ENCODE peak calls at places on chromosome 2, in seven cellular contexts. One of them, this sample, is unnamed.

GRCh38 chr2:215697496-215697895 is 261.6 kb upstream of the FN1 start:
- DNase-seq in GM12878: no peak
- DNase-seq in HepG2: no peak
- DNase-seq in K562: no peak
- DNase-seq in HCT116: no peak
- DNase-seq in SK-N-SH: no peak
- DNase-seq in H1: no peak
- DNase-seq in this sample: no peak

GRCh38 chr2:226652388-226652787 is 147.2 kb downstream of the IRS1 start:
- DNase-seq in GM12878: no peak
- DNase-seq in K562: no peak
- DNase-seq in SK-N-SH: no peak
- DNase-seq in HepG2: no peak
- DNase-seq in H1: no peak
- DNase-seq in HCT116: peak
- DNase-seq in this sample: no peak

GRCh38 chr2:112877423-112877822 is 33.5 kb upstream of the IL37 start:
- DNase-seq in K562: no peak
- DNase-seq in SK-N-SH: no peak
- DNase-seq in GM12878: no peak
- DNase-seq in HCT116: no peak
- DNase-seq in H1: no peak
- DNase-seq in HepG2: no peak
- DNase-seq in this sample: no peak

GRCh38 chr2:96175951-96176350 is 30.7 kb upstream of the DUSP2 start:
- DNase-seq in K562: no peak
- DNase-seq in GM12878: no peak
- DNase-seq in H1: no peak
- DNase-seq in SK-N-SH: no peak
- DNase-seq in HepG2: no peak
- DNase-seq in HCT116: no peak
- DNase-seq in this sample: no peak

GRCh38 chr2:10990561-10991111 is 78.9 kb downstream of the KCNF1 start:
- DNase-seq in HCT116: no peak
- DNase-seq in HepG2: no peak
- DNase-seq in H1: no peak
- DNase-seq in SK-N-SH: no peak
- DNase-seq in K562: no peak
- DNase-seq in GM12878: no peak
- DNase-seq in this sample: no peak

GRCh38 chr2:120503793-120504571 is 158.0 kb downstream of the INHBB start:
- DNase-seq in SK-N-SH: no peak
- DNase-seq in HCT116: no peak
- DNase-seq in K562: no peak
- DNase-seq in HepG2: peak
- DNase-seq in GM12878: no peak
- DNase-seq in H1: no peak
- DNase-seq in this sample: no peak

GRCh38 chr2:156436477-156437085 is 402 bp downstream of the GPD2 start:
- DNase-seq in H1: peak
- DNase-seq in GM12878: no peak
- DNase-seq in HepG2: no peak
- DNase-seq in K562: no peak
- DNase-seq in SK-N-SH: no peak
- DNase-seq in HCT116: no peak
- DNase-seq in this sample: no peak

GRCh38 chr2:142531375-142531774 is 346.1 kb upstream of the KYNU start:
- DNase-seq in HepG2: no peak
- DNase-seq in H1: no peak
- DNase-seq in GM12878: no peak
- DNase-seq in K562: no peak
- DNase-seq in SK-N-SH: no peak
- DNase-seq in HCT116: peak
- DNase-seq in this sample: no peak

GRCh38 chr2:102112692-102113665 is 29.6 kb upstream of the IL1R1 start:
- DNase-seq in SK-N-SH: no peak
- DNase-seq in HCT116: no peak
- DNase-seq in HepG2: no peak
- DNase-seq in H1: no peak
- DNase-seq in K562: no peak
- DNase-seq in GM12878: no peak
- DNase-seq in this sample: no peak

GRCh38 chr2:39033980-39034379 is 86.9 kb downstream of the SOS1 start:
- DNase-seq in K562: no peak
- DNase-seq in GM12878: no peak
- DNase-seq in HepG2: no peak
- DNase-seq in HCT116: no peak
- DNase-seq in H1: no peak
- DNase-seq in SK-N-SH: no peak
- DNase-seq in this sample: no peak

GRCh38 chr2:24231461-24231881 is 56.6 kb downstream of the FAM228A start:
- DNase-seq in HCT116: no peak
- DNase-seq in HepG2: no peak
- DNase-seq in GM12878: no peak
- DNase-seq in H1: no peak
- DNase-seq in K562: no peak
- DNase-seq in SK-N-SH: no peak
- DNase-seq in this sample: no peak

GRCh38 chr2:40123746-40124145 is 328.1 kb downstream of the SLC8A1 start:
- DNase-seq in H1: no peak
- DNase-seq in SK-N-SH: no peak
- DNase-seq in K562: no peak
- DNase-seq in GM12878: no peak
- DNase-seq in HepG2: no peak
- DNase-seq in HCT116: no peak
- DNase-seq in this sample: no peak

GRCh38 chr2:151302286-151302878 is 12.9 kb upstream of the NMI start:
- DNase-seq in H1: no peak
- DNase-seq in HepG2: no peak
- DNase-seq in HCT116: no peak
- DNase-seq in GM12878: no peak
- DNase-seq in SK-N-SH: no peak
- DNase-seq in K562: no peak
- DNase-seq in this sample: no peak

GRCh38 chr2:217849154-217849553 is 153.6 kb downstream of the TNS1 start:
- DNase-seq in K562: no peak
- DNase-seq in GM12878: no peak
- DNase-seq in H1: no peak
- DNase-seq in HCT116: no peak
- DNase-seq in SK-N-SH: no peak
- DNase-seq in HepG2: no peak
- DNase-seq in this sample: no peak

GRCh38 chr2:193627918-193628254 is 1433.2 kb upstream of the TMEFF2 start:
- DNase-seq in GM12878: no peak
- DNase-seq in K562: no peak
- DNase-seq in HCT116: no peak
- DNase-seq in H1: no peak
- DNase-seq in HepG2: no peak
- DNase-seq in SK-N-SH: no peak
- DNase-seq in this sample: no peak

GRCh38 chr2:169361706-169362345 is 508 bp downstream of the LRP2 start:
- DNase-seq in SK-N-SH: peak
- DNase-seq in H1: peak
- DNase-seq in HCT116: no peak
- DNase-seq in K562: peak
- DNase-seq in GM12878: no peak
- DNase-seq in HepG2: no peak
- DNase-seq in this sample: peak

GRCh38 chr2:201909348-201909747 is 103.0 kb downstream of the CDK15 start:
- DNase-seq in GM12878: no peak
- DNase-seq in SK-N-SH: no peak
- DNase-seq in HCT116: no peak
- DNase-seq in H1: no peak
- DNase-seq in K562: no peak
- DNase-seq in HepG2: no peak
- DNase-seq in this sample: no peak

GRCh38 chr2:235605306-235605998 is 111.6 kb downstream of the AGAP1 start:
- DNase-seq in K562: peak
- DNase-seq in H1: no peak
- DNase-seq in SK-N-SH: peak
- DNase-seq in GM12878: no peak
- DNase-seq in HepG2: no peak
- DNase-seq in HCT116: no peak
- DNase-seq in this sample: no peak

DNA sequence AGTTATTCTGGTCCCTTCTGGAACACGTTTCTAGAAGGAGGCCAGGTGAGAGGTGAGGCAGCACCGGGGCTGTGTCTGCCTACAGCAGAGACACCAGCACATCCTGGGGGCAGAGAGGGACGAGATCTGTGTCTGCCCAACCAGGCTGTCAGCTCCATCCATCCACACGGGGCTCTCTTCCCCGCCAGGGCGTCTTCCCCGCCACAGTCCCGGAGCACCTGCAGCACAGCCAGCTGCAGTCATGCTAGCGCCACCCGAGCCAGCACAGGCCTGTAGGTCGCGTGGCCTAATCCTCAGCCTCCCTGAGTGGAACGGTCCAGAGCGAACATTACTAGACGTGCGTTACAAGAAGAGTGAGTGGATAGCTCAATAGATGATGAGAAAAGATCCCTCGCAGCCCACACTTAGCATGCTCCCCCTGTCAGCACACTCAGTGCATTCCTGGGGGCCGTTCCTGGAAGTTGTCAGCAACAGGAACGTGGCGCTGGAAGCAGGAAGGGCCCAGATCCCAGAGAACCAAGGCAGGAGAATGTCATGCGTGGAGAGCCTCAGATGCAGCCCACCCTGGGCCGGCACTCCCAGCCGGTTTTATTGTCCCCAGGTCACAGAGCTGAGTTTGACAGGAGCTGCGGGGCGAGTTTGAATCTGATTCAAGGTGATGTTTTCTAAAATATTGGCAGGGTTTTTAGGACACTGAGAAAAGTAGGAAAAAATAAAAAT is 179.0 kb downstream of the TWIST2 start:
- DNase-seq in SK-N-SH: peak
- DNase-seq in GM12878: no peak
- DNase-seq in H1: peak
- DNase-seq in K562: no peak
- DNase-seq in HepG2: no peak
- DNase-seq in HCT116: no peak
- DNase-seq in this sample: no peak
- TF ChIP-seq JUND in SK-N-SH: no peak
- TF ChIP-seq JUND in GM12878: no peak
- TF ChIP-seq JUND in H1: no peak
- TF ChIP-seq JUND in K562: no peak
- TF ChIP-seq JUND in HepG2: no peak
- TF ChIP-seq JUND in HCT116: no peak
- TF ChIP-seq JUND in this sample: no peak

GRCh38 chr2:205808493-205809121 is 126.3 kb downstream of the NRP2 start:
- DNase-seq in GM12878: no peak
- DNase-seq in HepG2: no peak
- DNase-seq in HCT116: no peak
- DNase-seq in K562: no peak
- DNase-seq in H1: no peak
- DNase-seq in SK-N-SH: no peak
- DNase-seq in this sample: no peak

GRCh38 chr2:205811387-205811786 is 129.1 kb downstream of the NRP2 start:
- DNase-seq in H1: no peak
- DNase-seq in SK-N-SH: no peak
- DNase-seq in GM12878: no peak
- DNase-seq in HCT116: no peak
- DNase-seq in K562: no peak
- DNase-seq in HepG2: no peak
- DNase-seq in this sample: no peak

GRCh38 chr2:205816268-205816667 is 134.0 kb downstream of the NRP2 start:
- DNase-seq in GM12878: no peak
- DNase-seq in HCT116: no peak
- DNase-seq in HepG2: no peak
- DNase-seq in K562: no peak
- DNase-seq in H1: no peak
- DNase-seq in SK-N-SH: peak
- DNase-seq in this sample: no peak

GRCh38 chr2:205815645-205816044 is 133.3 kb downstream of the NRP2 start:
- DNase-seq in SK-N-SH: no peak
- DNase-seq in GM12878: no peak
- DNase-seq in K562: no peak
- DNase-seq in H1: no peak
- DNase-seq in HepG2: no peak
- DNase-seq in HCT116: no peak
- DNase-seq in this sample: no peak

GRCh38 chr2:205814039-205814364 is 131.7 kb downstream of the NRP2 start:
- DNase-seq in HepG2: no peak
- DNase-seq in GM12878: no peak
- DNase-seq in K562: no peak
- DNase-seq in H1: no peak
- DNase-seq in HCT116: no peak
- DNase-seq in SK-N-SH: no peak
- DNase-seq in this sample: no peak
- TF ChIP-seq JUND in HepG2: no peak
- TF ChIP-seq JUND in GM12878: no peak
- TF ChIP-seq JUND in K562: no peak
- TF ChIP-seq JUND in H1: no peak
- TF ChIP-seq JUND in HCT116: no peak
- TF ChIP-seq JUND in SK-N-SH: no peak
- TF ChIP-seq JUND in this sample: no peak

DNA sequence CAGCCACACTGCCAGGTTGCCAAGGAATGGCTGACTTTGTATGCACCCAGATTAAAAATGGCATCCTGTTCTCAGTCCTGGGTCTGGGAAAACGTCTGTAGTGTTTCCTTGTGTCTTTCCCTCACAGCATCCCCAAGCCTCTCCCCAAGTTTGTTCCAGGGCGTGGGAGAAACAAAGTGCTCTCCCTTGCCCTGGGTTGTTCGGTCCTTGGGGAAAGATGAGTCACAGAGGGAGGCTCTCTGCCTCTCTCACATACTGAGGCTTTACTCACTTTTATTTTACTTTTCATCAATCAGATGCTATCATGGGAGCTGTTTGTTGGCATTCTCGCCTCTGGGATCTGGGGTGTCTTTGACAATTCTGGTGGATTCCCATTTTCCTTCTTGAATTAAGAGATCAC is 492.3 kb downstream of the XIRP2 start:
- DNase-seq in GM12878: no peak
- DNase-seq in HCT116: no peak
- DNase-seq in K562: no peak
- DNase-seq in SK-N-SH: no peak
- DNase-seq in HepG2: no peak
- DNase-seq in H1: no peak
- DNase-seq in this sample: no peak
- TF ChIP-seq JUND in GM12878: no peak
- TF ChIP-seq JUND in HCT116: no peak
- TF ChIP-seq JUND in K562: no peak
- TF ChIP-seq JUND in SK-N-SH: no peak
- TF ChIP-seq JUND in HepG2: no peak
- TF ChIP-seq JUND in H1: no peak
- TF ChIP-seq JUND in this sample: no peak

GRCh38 chr2:233838251-233838650 is 16.1 kb downstream of the HJURP start:
- DNase-seq in HepG2: no peak
- DNase-seq in H1: peak
- DNase-seq in GM12878: no peak
- DNase-seq in SK-N-SH: no peak
- DNase-seq in K562: no peak
- DNase-seq in HCT116: no peak
- DNase-seq in this sample: no peak
- TF ChIP-seq JUND in HepG2: no peak
- TF ChIP-seq JUND in H1: no peak
- TF ChIP-seq JUND in GM12878: no peak
- TF ChIP-seq JUND in SK-N-SH: no peak
- TF ChIP-seq JUND in K562: no peak
- TF ChIP-seq JUND in HCT116: no peak
- TF ChIP-seq JUND in this sample: no peak

This sample was measured in T47D.